ENCODE peak calls at places on chromosomes 2 and 18, in eight cellular contexts. One of them, this sample, is unnamed.

GRCh38 chr18:6798896-6799295 is 69.4 kb downstream of the ARHGAP28 start:
- DNase-seq in astrocyte of the spinal cord: no peak
- DNase-seq in cardiac fibroblast: no peak
- DNase-seq in HFFc6: no peak
- DNase-seq in neural progenitor cell: no peak
- DNase-seq in left lung: no peak
- DNase-seq in CD4-positive, alpha-beta T cell: no peak
- DNase-seq in choroid plexus epithelial cell: no peak
- DNase-seq in this sample: no peak

GRCh38 chr2:172955587-172955986 is 120.1 kb upstream of the MAP3K20 start:
- DNase-seq in neural progenitor cell: no peak
- DNase-seq in astrocyte of the spinal cord: no peak
- DNase-seq in HFFc6: no peak
- DNase-seq in cardiac fibroblast: no peak
- DNase-seq in CD4-positive, alpha-beta T cell: no peak
- DNase-seq in left lung: no peak
- DNase-seq in choroid plexus epithelial cell: no peak
- DNase-seq in this sample: no peak

GRCh38 chr2:239151201-239152131 is 249.4 kb downstream of the HDAC4 start:
- DNase-seq in choroid plexus epithelial cell: no peak
- DNase-seq in HFFc6: no peak
- DNase-seq in left lung: peak; percentile 38
- DNase-seq in CD4-positive, alpha-beta T cell: no peak
- DNase-seq in cardiac fibroblast: no peak
- DNase-seq in astrocyte of the spinal cord: no peak
- DNase-seq in neural progenitor cell: no peak
- DNase-seq in this sample: no peak

GRCh38 chr2:233075966-233076339 is 15.8 kb downstream of the INPP5D start:
- DNase-seq in cardiac fibroblast: no peak
- DNase-seq in CD4-positive, alpha-beta T cell: no peak
- DNase-seq in neural progenitor cell: no peak
- DNase-seq in left lung: no peak
- DNase-seq in choroid plexus epithelial cell: no peak
- DNase-seq in HFFc6: no peak
- DNase-seq in astrocyte of the spinal cord: no peak
- DNase-seq in this sample: no peak

GRCh38 chr2:126886201-126886905 is 12.3 kb upstream of the TEX51 start:
- DNase-seq in CD4-positive, alpha-beta T cell: no peak
- DNase-seq in neural progenitor cell: peak; percentile 91
- DNase-seq in HFFc6: peak; percentile 20
- DNase-seq in choroid plexus epithelial cell: peak; percentile 65
- DNase-seq in left lung: peak; percentile 88
- DNase-seq in cardiac fibroblast: peak; percentile 30
- DNase-seq in astrocyte of the spinal cord: peak; percentile 12
- DNase-seq in this sample: peak; percentile 66

GRCh38 chr18:43876286-43877082 is 599.2 kb upstream of the SYT4 start:
- DNase-seq in HFFc6: no peak
- DNase-seq in astrocyte of the spinal cord: no peak
- DNase-seq in neural progenitor cell: no peak
- DNase-seq in cardiac fibroblast: no peak
- DNase-seq in choroid plexus epithelial cell: peak; percentile 46
- DNase-seq in CD4-positive, alpha-beta T cell: no peak
- DNase-seq in left lung: no peak
- DNase-seq in this sample: no peak

GRCh38 chr2:207503234-207503633 is 26.5 kb upstream of the CREB1 start:
- DNase-seq in CD4-positive, alpha-beta T cell: no peak
- DNase-seq in neural progenitor cell: no peak
- DNase-seq in left lung: no peak
- DNase-seq in HFFc6: no peak
- DNase-seq in choroid plexus epithelial cell: peak; percentile 89
- DNase-seq in astrocyte of the spinal cord: peak; percentile 77
- DNase-seq in cardiac fibroblast: peak; percentile 92
- DNase-seq in this sample: peak; percentile 80

GRCh38 chr2:21288732-21289506 is 165.2 kb downstream of the TDRD15 start:
- DNase-seq in astrocyte of the spinal cord: no peak
- DNase-seq in left lung: no peak
- DNase-seq in choroid plexus epithelial cell: no peak
- DNase-seq in cardiac fibroblast: no peak
- DNase-seq in CD4-positive, alpha-beta T cell: no peak
- DNase-seq in HFFc6: no peak
- DNase-seq in neural progenitor cell: no peak
- DNase-seq in this sample: no peak

GRCh38 chr18:45748531-45748930 is 24.6 kb downstream of the SLC14A1 start:
- DNase-seq in HFFc6: no peak
- DNase-seq in left lung: no peak
- DNase-seq in astrocyte of the spinal cord: no peak
- DNase-seq in cardiac fibroblast: no peak
- DNase-seq in CD4-positive, alpha-beta T cell: no peak
- DNase-seq in neural progenitor cell: no peak
- DNase-seq in choroid plexus epithelial cell: no peak
- DNase-seq in this sample: no peak

GRCh38 chr2:11753452-11753885 is 7.0 kb downstream of the LPIN1 start:
- DNase-seq in astrocyte of the spinal cord: peak; percentile 19
- DNase-seq in neural progenitor cell: no peak
- DNase-seq in cardiac fibroblast: no peak
- DNase-seq in CD4-positive, alpha-beta T cell: no peak
- DNase-seq in left lung: peak; percentile 71
- DNase-seq in HFFc6: no peak
- DNase-seq in choroid plexus epithelial cell: no peak
- DNase-seq in this sample: peak; percentile 55

GRCh38 chr18:44903327-44903726 is 222.6 kb downstream of the SETBP1 start:
- DNase-seq in HFFc6: no peak
- DNase-seq in CD4-positive, alpha-beta T cell: no peak
- DNase-seq in choroid plexus epithelial cell: no peak
- DNase-seq in astrocyte of the spinal cord: no peak
- DNase-seq in cardiac fibroblast: no peak
- DNase-seq in left lung: no peak
- DNase-seq in neural progenitor cell: no peak
- DNase-seq in this sample: no peak

GRCh38 chr2:10135296-10136089 is 13.0 kb downstream of the RRM2 start:
- DNase-seq in choroid plexus epithelial cell: no peak
- DNase-seq in HFFc6: peak; percentile 14
- DNase-seq in cardiac fibroblast: peak; percentile 95
- DNase-seq in CD4-positive, alpha-beta T cell: no peak
- DNase-seq in left lung: no peak
- DNase-seq in astrocyte of the spinal cord: peak; percentile 41
- DNase-seq in neural progenitor cell: no peak
- DNase-seq in this sample: no peak

GRCh38 chr18:42828881-42829280 is 286.6 kb downstream of the RIT2 start:
- DNase-seq in cardiac fibroblast: no peak
- DNase-seq in neural progenitor cell: no peak
- DNase-seq in left lung: no peak
- DNase-seq in choroid plexus epithelial cell: no peak
- DNase-seq in astrocyte of the spinal cord: no peak
- DNase-seq in HFFc6: no peak
- DNase-seq in CD4-positive, alpha-beta T cell: no peak
- DNase-seq in this sample: no peak

GRCh38 chr2:173568054-173568453 is 213.4 kb downstream of the CDCA7 start:
- DNase-seq in astrocyte of the spinal cord: no peak
- DNase-seq in CD4-positive, alpha-beta T cell: no peak
- DNase-seq in cardiac fibroblast: peak; percentile 26
- DNase-seq in left lung: no peak
- DNase-seq in HFFc6: peak; percentile 28
- DNase-seq in choroid plexus epithelial cell: peak; percentile 30
- DNase-seq in neural progenitor cell: peak; percentile 72
- DNase-seq in this sample: no peak

GRCh38 chr2:11784747-11785610 is 38.5 kb downstream of the LPIN1 start:
- DNase-seq in cardiac fibroblast: peak; percentile 62
- DNase-seq in neural progenitor cell: peak; percentile 74
- DNase-seq in astrocyte of the spinal cord: peak; percentile 41
- DNase-seq in CD4-positive, alpha-beta T cell: peak; percentile 30
- DNase-seq in HFFc6: peak; percentile 67
- DNase-seq in left lung: peak; percentile 86
- DNase-seq in choroid plexus epithelial cell: peak; percentile 51
- DNase-seq in this sample: no peak

GRCh38 chr2:189982777-189983394 is 79.6 kb downstream of the MSTN start:
- DNase-seq in cardiac fibroblast: peak; percentile 29
- DNase-seq in neural progenitor cell: peak; percentile 11
- DNase-seq in astrocyte of the spinal cord: no peak
- DNase-seq in left lung: no peak
- DNase-seq in HFFc6: no peak
- DNase-seq in CD4-positive, alpha-beta T cell: no peak
- DNase-seq in choroid plexus epithelial cell: peak; percentile 8
- DNase-seq in this sample: no peak

GRCh38 chr2:135657806-135658582 is 83.7 kb upstream of the UBXN4 start:
- DNase-seq in neural progenitor cell: no peak
- DNase-seq in astrocyte of the spinal cord: no peak
- DNase-seq in HFFc6: no peak
- DNase-seq in CD4-positive, alpha-beta T cell: peak; percentile 35
- DNase-seq in left lung: no peak
- DNase-seq in choroid plexus epithelial cell: no peak
- DNase-seq in cardiac fibroblast: no peak
- DNase-seq in this sample: no peak

GRCh38 chr2:179764710-179765109 is 96.7 kb downstream of the ZNF385B start:
- DNase-seq in CD4-positive, alpha-beta T cell: no peak
- DNase-seq in cardiac fibroblast: no peak
- DNase-seq in choroid plexus epithelial cell: no peak
- DNase-seq in HFFc6: no peak
- DNase-seq in astrocyte of the spinal cord: no peak
- DNase-seq in neural progenitor cell: no peak
- DNase-seq in left lung: no peak
- DNase-seq in this sample: no peak

GRCh38 chr2:105385703-105386540 is 12.9 kb downstream of the FHL2 start:
- DNase-seq in astrocyte of the spinal cord: no peak
- DNase-seq in CD4-positive, alpha-beta T cell: no peak
- DNase-seq in cardiac fibroblast: no peak
- DNase-seq in neural progenitor cell: no peak
- DNase-seq in left lung: no peak
- DNase-seq in HFFc6: no peak
- DNase-seq in choroid plexus epithelial cell: no peak
- DNase-seq in this sample: no peak

GRCh38 chr2:190657474-190658252 is 8.8 kb downstream of the NAB1 start:
- DNase-seq in astrocyte of the spinal cord: no peak
- DNase-seq in CD4-positive, alpha-beta T cell: no peak
- DNase-seq in neural progenitor cell: no peak
- DNase-seq in choroid plexus epithelial cell: peak; percentile 66
- DNase-seq in cardiac fibroblast: no peak
- DNase-seq in HFFc6: no peak
- DNase-seq in left lung: no peak
- DNase-seq in this sample: no peak

GRCh38 chr2:143460382-143460781 is 331.2 kb downstream of the ARHGAP15 start:
- DNase-seq in CD4-positive, alpha-beta T cell: no peak
- DNase-seq in HFFc6: no peak
- DNase-seq in cardiac fibroblast: no peak
- DNase-seq in choroid plexus epithelial cell: no peak
- DNase-seq in astrocyte of the spinal cord: no peak
- DNase-seq in left lung: no peak
- DNase-seq in neural progenitor cell: no peak
- DNase-seq in this sample: no peak

GRCh38 chr2:61177727-61178549 is 15.9 kb downstream of the C2orf74 start:
- DNase-seq in left lung: peak; percentile 87
- DNase-seq in CD4-positive, alpha-beta T cell: peak; percentile 31
- DNase-seq in cardiac fibroblast: peak; percentile 35
- DNase-seq in choroid plexus epithelial cell: peak; percentile 32
- DNase-seq in astrocyte of the spinal cord: no peak
- DNase-seq in neural progenitor cell: no peak
- DNase-seq in HFFc6: no peak
- DNase-seq in this sample: no peak

GRCh38 chr2:73087311-73087710 is 15.8 kb upstream of the SFXN5 start:
- DNase-seq in CD4-positive, alpha-beta T cell: no peak
- DNase-seq in HFFc6: no peak
- DNase-seq in cardiac fibroblast: no peak
- DNase-seq in left lung: no peak
- DNase-seq in neural progenitor cell: no peak
- DNase-seq in astrocyte of the spinal cord: no peak
- DNase-seq in choroid plexus epithelial cell: no peak
- DNase-seq in this sample: no peak

GRCh38 chr2:218691234-218691633 is 19.3 kb downstream of the STK36 start:
- DNase-seq in neural progenitor cell: no peak
- DNase-seq in CD4-positive, alpha-beta T cell: no peak
- DNase-seq in choroid plexus epithelial cell: peak; percentile 16
- DNase-seq in left lung: no peak
- DNase-seq in HFFc6: peak; percentile 65
- DNase-seq in cardiac fibroblast: peak; percentile 56
- DNase-seq in astrocyte of the spinal cord: peak; percentile 35
- DNase-seq in this sample: no peak
- TF ChIP-seq CTCF in neural progenitor cell: no peak
- TF ChIP-seq CTCF in CD4-positive, alpha-beta T cell: no peak
- TF ChIP-seq CTCF in choroid plexus epithelial cell: no peak
- TF ChIP-seq CTCF in left lung: no peak
- TF ChIP-seq CTCF in HFFc6: no peak
- TF ChIP-seq CTCF in cardiac fibroblast: no peak
- TF ChIP-seq CTCF in astrocyte of the spinal cord: no peak
- TF ChIP-seq CTCF in this sample: no peak

GRCh38 chr18:56380682-56381081 is 257.7 kb downstream of the TXNL1 start:
- DNase-seq in HFFc6: no peak
- DNase-seq in astrocyte of the spinal cord: no peak
- DNase-seq in choroid plexus epithelial cell: no peak
- DNase-seq in CD4-positive, alpha-beta T cell: no peak
- DNase-seq in neural progenitor cell: no peak
- DNase-seq in cardiac fibroblast: no peak
- DNase-seq in left lung: no peak
- DNase-seq in this sample: no peak

GRCh38 chr18:56382541-56382940 is 255.9 kb downstream of the TXNL1 start:
- DNase-seq in left lung: no peak
- DNase-seq in choroid plexus epithelial cell: peak; percentile 36
- DNase-seq in neural progenitor cell: peak; percentile 6
- DNase-seq in HFFc6: no peak
- DNase-seq in cardiac fibroblast: peak; percentile 15
- DNase-seq in CD4-positive, alpha-beta T cell: no peak
- DNase-seq in astrocyte of the spinal cord: peak; percentile 6
- DNase-seq in this sample: no peak

GRCh38 chr18:56386856-56387255 is 251.5 kb downstream of the TXNL1 start:
- DNase-seq in CD4-positive, alpha-beta T cell: no peak
- DNase-seq in neural progenitor cell: no peak
- DNase-seq in HFFc6: no peak
- DNase-seq in astrocyte of the spinal cord: no peak
- DNase-seq in left lung: no peak
- DNase-seq in cardiac fibroblast: no peak
- DNase-seq in choroid plexus epithelial cell: no peak
- DNase-seq in this sample: no peak

GRCh38 chr18:56381151-56381550 is 257.2 kb downstream of the TXNL1 start:
- DNase-seq in HFFc6: no peak
- DNase-seq in neural progenitor cell: no peak
- DNase-seq in cardiac fibroblast: no peak
- DNase-seq in left lung: no peak
- DNase-seq in astrocyte of the spinal cord: no peak
- DNase-seq in choroid plexus epithelial cell: no peak
- DNase-seq in CD4-positive, alpha-beta T cell: no peak
- DNase-seq in this sample: no peak

GRCh38 chr18:56383349-56383748 is 255.0 kb downstream of the TXNL1 start:
- DNase-seq in HFFc6: no peak
- DNase-seq in cardiac fibroblast: no peak
- DNase-seq in CD4-positive, alpha-beta T cell: no peak
- DNase-seq in astrocyte of the spinal cord: no peak
- DNase-seq in left lung: no peak
- DNase-seq in choroid plexus epithelial cell: no peak
- DNase-seq in neural progenitor cell: no peak
- DNase-seq in this sample: no peak
- TF ChIP-seq CTCF in HFFc6: no peak
- TF ChIP-seq CTCF in cardiac fibroblast: no peak
- TF ChIP-seq CTCF in CD4-positive, alpha-beta T cell: no peak
- TF ChIP-seq CTCF in astrocyte of the spinal cord: no peak
- TF ChIP-seq CTCF in left lung: no peak
- TF ChIP-seq CTCF in choroid plexus epithelial cell: no peak
- TF ChIP-seq CTCF in neural progenitor cell: no peak
- TF ChIP-seq CTCF in this sample: no peak

GRCh38 chr2:45649457-45649854 is 2.0 kb upstream of the PRKCE start:
- DNase-seq in choroid plexus epithelial cell: peak; percentile 50
- DNase-seq in HFFc6: no peak
- DNase-seq in neural progenitor cell: peak; percentile 31
- DNase-seq in astrocyte of the spinal cord: peak; percentile 42
- DNase-seq in left lung: no peak
- DNase-seq in cardiac fibroblast: peak; percentile 29
- DNase-seq in CD4-positive, alpha-beta T cell: no peak
- DNase-seq in this sample: no peak
- TF ChIP-seq CTCF in choroid plexus epithelial cell: peak; percentile 6
- TF ChIP-seq CTCF in HFFc6: no peak
- TF ChIP-seq CTCF in neural progenitor cell: no peak
- TF ChIP-seq CTCF in astrocyte of the spinal cord: no peak
- TF ChIP-seq CTCF in left lung: no peak
- TF ChIP-seq CTCF in cardiac fibroblast: no peak
- TF ChIP-seq CTCF in CD4-positive, alpha-beta T cell: no peak
- TF ChIP-seq CTCF in this sample: no peak

GRCh38 chr2:197378494-197378972 is 56.3 kb downstream of the SF3B1 start:
- DNase-seq in CD4-positive, alpha-beta T cell: peak; percentile 61
- DNase-seq in astrocyte of the spinal cord: peak; percentile 58
- DNase-seq in choroid plexus epithelial cell: peak; percentile 64
- DNase-seq in HFFc6: peak; percentile 14
- DNase-seq in neural progenitor cell: peak; percentile 74
- DNase-seq in cardiac fibroblast: peak; percentile 67
- DNase-seq in left lung: no peak
- DNase-seq in this sample: no peak
- TF ChIP-seq CTCF in CD4-positive, alpha-beta T cell: peak; percentile 83
- TF ChIP-seq CTCF in astrocyte of the spinal cord: peak; percentile 66
- TF ChIP-seq CTCF in choroid plexus epithelial cell: peak; percentile 85
- TF ChIP-seq CTCF in HFFc6: peak; percentile 88
- TF ChIP-seq CTCF in neural progenitor cell: peak; percentile 96
- TF ChIP-seq CTCF in cardiac fibroblast: peak; percentile 68
- TF ChIP-seq CTCF in left lung: peak; percentile 59
- TF ChIP-seq CTCF in this sample: peak; percentile 80